ENCODE peak calls at places on chromosomes 7 and 10, in five cellular contexts. Y is CD4-positive, alpha-beta T cell; B is cardiac muscle cell; J is A549; X is left ventricle myocardium inferior. H is an unnamed sample.
A peak's percentile ranks its signal among the peaks of the same experiment; 100 is the strongest.

GRCh38 chr7:76364198-76364584 is 5.4 kb upstream of the YWHAG start:
- DNase-seq in X (no peak), J (no peak), Y (no peak), B (no peak), H (no peak)

GRCh38 chr10:26486985-26487850 is 49.1 kb downstream of the APBB1IP start:
- DNase-seq in Y (peak; percentile 48), J (peak; percentile 76), B (no peak), X (no peak), H (no peak)

GRCh38 chr7:120709931-120710330 is 148.0 kb downstream of the TSPAN12 start:
- DNase-seq in Y (no peak), J (no peak), B (no peak), X (no peak), H (no peak)

GRCh38 chr10:24681476-24682088 is 42.1 kb downstream of the ARHGAP21 start:
- DNase-seq in B (no peak), X (no peak), Y (no peak), J (no peak), H (no peak)

GRCh38 chr7:46759711-46760480 is 822.0 kb downstream of the TNS3 start:
- DNase-seq in J (no peak), X (no peak), Y (no peak), B (no peak), H (no peak)

GRCh38 chr10:59954296-59954695 is 47.9 kb upstream of the CCDC6 start:
- DNase-seq in J (no peak), X (no peak), B (no peak), Y (no peak), H (no peak)

GRCh38 chr10:27783660-27784059 is 38.0 kb upstream of the MKX start:
- DNase-seq in X (no peak), B (peak; percentile 34), Y (no peak), J (peak; percentile 3), H (no peak)

GRCh38 chr10:88791924-88792323 is 10.6 kb upstream of the LIPM start:
- DNase-seq in J (peak; percentile 39), X (no peak), Y (no peak), B (peak; percentile 58), H (no peak)

GRCh38 chr7:123583821-123584220 is 17.8 kb upstream of the ASB15 start:
- DNase-seq in X (no peak), B (no peak), J (no peak), Y (no peak), H (no peak)

GRCh38 chr7:101739757-101740398 is 77.5 kb upstream of the CUX1 start:
- DNase-seq in Y (no peak), B (no peak), J (no peak), X (no peak), H (no peak)

GRCh38 chr7:39609084-39609461 is 14.3 kb upstream of the RALA start:
- DNase-seq in X (no peak), J (no peak), Y (no peak), B (no peak), H (no peak)

GRCh38 chr7:44477063-44477830 is 13.2 kb downstream of the NUDCD3 start:
- DNase-seq in X (peak; percentile 43), Y (peak; percentile 33), B (peak; percentile 75), J (peak; percentile 84), H (peak; percentile 58)

GRCh38 chr10:55551603-55552002 is 750.6 kb upstream of the PCDH15 start:
- DNase-seq in J (no peak), X (no peak), Y (no peak), B (no peak), H (no peak)

GRCh38 chr7:27560706-27561235 is 101.9 kb downstream of the HIBADH start:
- DNase-seq in J (no peak), B (no peak), X (no peak), Y (no peak), H (no peak)

GRCh38 chr10:9762966-9763656 is 1254.6 kb upstream of the CELF2 start:
- DNase-seq in B (no peak), Y (no peak), X (no peak), J (no peak), H (no peak)

GRCh38 chr7:45078199-45078681 is 10.5 kb downstream of the NACAD start:
- DNase-seq in J (no peak), X (no peak), B (no peak), Y (no peak), H (no peak)

GRCh38 chr10:11611248-11612003 is at the start of gene USP6NL:
- DNase-seq in X (peak; percentile 91), J (peak; percentile 73), Y (peak; percentile 23), B (peak; percentile 95), H (peak; percentile 88)

GRCh38 chr10:51227897-51228713 is 153.8 kb downstream of the PRKG1 start:
- DNase-seq in X (no peak), Y (no peak), B (peak; percentile 30), J (no peak), H (no peak)

GRCh38 chr10:51918451-51918850 is 219.1 kb upstream of the CSTF2T start:
- DNase-seq in B (no peak), X (no peak), Y (no peak), J (no peak), H (no peak)

GRCh38 chr10:71590786-71591350 is 128.7 kb downstream of the C10orf105 start:
- DNase-seq in X (no peak), J (no peak), B (no peak), Y (no peak), H (no peak)

GRCh38 chr10:48695636-48696534 is 11.2 kb downstream of the WDFY4 start:
- DNase-seq in Y (no peak), B (no peak), J (no peak), X (no peak), H (no peak)

GRCh38 chr10:116385994-116386809 is 41.4 kb upstream of the PNLIPRP3 start:
- DNase-seq in Y (no peak), J (no peak), X (no peak), B (peak; percentile 42), H (no peak)

GRCh38 chr7:102211590-102212550 is 74.8 kb upstream of the SH2B2 start:
- DNase-seq in Y (no peak), B (no peak), J (no peak), X (no peak), H (no peak)

GRCh38 chr7:119983468-119983867 is 289.5 kb upstream of the KCND2 start:
- DNase-seq in B (no peak), Y (no peak), J (no peak), X (no peak), H (no peak)

GRCh38 chr7:75762350-75762917 is 9.6 kb downstream of the CCL26 start:
- DNase-seq in X (no peak), Y (no peak), B (peak; percentile 80), J (peak; percentile 92), H (no peak)

GRCh38 chr7:22154130-22154529 is 202.8 kb downstream of the RAPGEF5 start:
- DNase-seq in Y (no peak), X (no peak), J (no peak), B (no peak), H (no peak)

GRCh38 chr10:31962826-31963597 is 34.4 kb upstream of the ARHGAP12 start:
- DNase-seq in J (no peak), B (no peak), X (no peak), Y (no peak), H (no peak)

GRCh38 chr7:86643478-86644281 is at the start of gene GRM3:
- DNase-seq in J (peak; percentile 2), B (peak; percentile 88), X (peak; percentile 24), Y (no peak), H (no peak)

GRCh38 chr7:2022021-2022409 is 210.7 kb downstream of the MAD1L1 start:
- DNase-seq in Y (no peak), B (no peak), X (peak; percentile 7), J (no peak), H (no peak)

DNA sequence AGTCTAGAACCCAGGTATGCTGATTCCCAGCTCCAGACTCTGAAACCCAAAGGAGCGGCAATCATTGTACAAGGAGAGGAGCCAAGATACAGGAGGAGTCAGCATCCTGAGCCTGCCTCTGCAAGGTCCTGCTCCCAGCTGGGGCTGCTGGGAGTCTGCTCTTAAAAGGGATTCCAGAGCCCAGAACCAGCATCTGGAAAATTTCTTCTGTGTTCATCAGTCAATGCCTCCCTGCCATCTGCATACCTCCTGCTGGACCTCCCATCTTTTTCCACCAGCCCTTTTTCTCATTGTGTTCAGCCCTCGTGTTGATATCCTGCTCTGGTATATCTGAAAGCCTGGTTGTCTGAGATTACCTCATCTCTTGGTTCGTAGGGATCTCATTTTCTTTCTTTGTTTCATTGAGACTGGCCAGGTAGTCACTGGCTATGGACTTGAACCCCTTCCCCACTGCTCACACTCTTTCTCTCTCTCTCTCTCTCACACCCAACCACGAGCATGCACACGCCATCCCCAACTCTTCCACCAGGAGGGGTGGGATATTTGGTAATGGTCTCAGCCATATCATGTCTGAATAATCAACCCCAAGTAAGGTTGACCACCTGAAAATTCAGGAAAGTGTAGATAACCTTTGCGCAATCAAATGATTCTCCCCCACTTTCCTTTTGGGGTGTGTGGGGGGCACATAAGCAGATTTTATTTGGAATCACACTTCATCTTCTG is 608.8 kb downstream of the LRMDA start:
- DNase-seq in Y (no peak), J (no peak), B (no peak), X (no peak), H (no peak)
- TF ChIP-seq CTCF in Y (no peak), J (no peak), B (peak; percentile 21), X (no peak), H (no peak)

GRCh38 chr7:130254555-130254954 is 12.1 kb upstream of the CPA2 start:
- DNase-seq in J (no peak), Y (no peak), X (no peak), B (no peak), H (no peak)

GRCh38 chr7:130256716-130257115 is 9.9 kb upstream of the CPA2 start:
- DNase-seq in X (no peak), J (no peak), B (no peak), Y (no peak), H (no peak)

GRCh38 chr7:130263130-130263529 is 3.5 kb upstream of the CPA2 start:
- DNase-seq in Y (no peak), X (no peak), B (no peak), J (no peak), H (no peak)

GRCh38 chr7:130258494-130259078 is 8.1 kb upstream of the CPA2 start:
- DNase-seq in J (no peak), Y (no peak), B (no peak), X (no peak), H (no peak)
- H3K9me3 ChIP-seq in J (peaks cover 31% of the 10 kb centered on the region), Y (peaks cover 31% of the 10 kb centered on the region), B (no peaks in the 10 kb centered on the region), X (peaks cover 51% of the 10 kb centered on the region), H (peaks cover 20% of the 10 kb centered on the region)

DNA sequence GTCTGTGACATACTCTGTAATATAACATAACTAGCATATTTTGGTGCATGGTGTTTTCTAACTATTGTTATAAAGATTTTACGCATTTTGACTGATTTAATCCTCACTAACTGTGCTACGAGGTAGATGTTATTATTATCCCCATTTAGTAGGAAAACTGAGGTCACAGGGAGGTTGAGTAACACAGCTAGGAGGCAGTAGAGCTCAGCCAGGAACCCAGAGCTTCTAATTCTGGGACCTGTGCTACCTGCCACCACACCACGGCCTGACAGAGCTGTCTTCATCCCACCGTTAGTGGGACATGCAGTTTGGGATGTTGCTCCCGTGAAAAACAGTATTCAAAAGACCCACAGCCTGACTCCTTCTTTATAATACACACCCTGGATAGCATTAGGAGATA is 962.5 kb downstream of the CNTNAP2 start:
- DNase-seq in Y (no peak), X (no peak), J (no peak), B (no peak), H (no peak)
- TF ChIP-seq CTCF in Y (no peak), X (no peak), J (no peak), B (no peak), H (no peak)

GRCh38 chr7:158317238-158318205 is 270.1 kb downstream of the PTPRN2 start:
- DNase-seq in B (no peak), J (no peak), X (no peak), Y (no peak), H (no peak)
- H3K9me3 ChIP-seq in B (no peaks in the 10 kb centered on the region), J (no peaks in the 10 kb centered on the region), X (no peaks in the 10 kb centered on the region), Y (no peaks in the 10 kb centered on the region), H (peaks cover 8% of the 10 kb centered on the region)

GRCh38 chr10:115355162-115355760 is 262.1 kb downstream of the ATRNL1 start:
- DNase-seq in Y (no peak), B (peak; percentile 81), X (no peak), J (peak; percentile 43), H (no peak)
- TF ChIP-seq CTCF in Y (no peak), B (peak; percentile 73), X (peak; percentile 59), J (peak; percentile 87), H (no peak)